ENCODE peak calls at places on chromosome 13, in nine cellular contexts. I is transverse colon; G is stimulated activated CD4-positive, alpha-beta T cell treated with anti-CD3 and anti-CD28 coated beads, Interleukin-15, amount 100 ng/mL, for 1 hour; H is tibial nerve; J is EL; Z is neural progenitor cell; E is activated CD8-positive, alpha-beta memory T cell treated with anti-CD3 and anti-CD28 coated beads for 1 hour; D is T-helper 2 cell treated with Interferon-gamma antibody and Interleukin-4, amounts not matched to agents 5 μg/mL and 100 μg/mL, for 36 hours; Y is putamen. P is an unnamed sample.

GRCh38 chr13:32475403-32475802 is 47.5 kb upstream of the N4BP2L1 start:
- DNase-seq in I (no peak), G (no peak), H (no peak), J (no peak), Z (peak; percentile 7), E (no peak), D (no peak), Y (no peak), P (peak; percentile 40)

GRCh38 chr13:95676100-95676774 is 702 bp upstream of the DNAJC3 start:
- DNase-seq in I (peak; percentile 40), G (no peak), H (no peak), J (peak; percentile 42), Z (no peak), E (no peak), D (peak; percentile 10), Y (no peak), P (no peak)

GRCh38 chr13:101453784-101454201 is 1.3 kb downstream of the ITGBL1 start:
- DNase-seq in I (peak; percentile 9), G (no peak), H (no peak), J (peak; percentile 44), Z (no peak), E (no peak), D (no peak), Y (no peak), P (no peak)

GRCh38 chr13:28654276-28654675 is 4.7 kb upstream of the POMP start:
- DNase-seq in I (no peak), G (no peak), H (no peak), J (no peak), Z (no peak), E (no peak), D (no peak), Y (no peak), P (no peak)

GRCh38 chr13:54092686-54093085 is 1064.1 kb downstream of the OLFM4 start:
- DNase-seq in I (no peak), G (no peak), H (no peak), J (no peak), Z (no peak), E (no peak), D (no peak), Y (no peak), P (no peak)

GRCh38 chr13:30082391-30082790 is 225.0 kb downstream of the KATNAL1 start:
- DNase-seq in I (no peak), G (no peak), H (no peak), J (no peak), Z (no peak), E (no peak), D (no peak), Y (no peak), P (no peak)

GRCh38 chr13:33637978-33638743 is 179.8 kb upstream of the RFC3 start:
- DNase-seq in I (no peak), G (no peak), H (no peak), J (peak; percentile 76), Z (no peak), E (no peak), D (no peak), Y (no peak), P (no peak)

GRCh38 chr13:75326173-75327131 is 155.5 kb downstream of the TBC1D4 start:
- DNase-seq in I (no peak), G (peak; percentile 34), H (no peak), J (no peak), Z (no peak), E (no peak), D (peak; percentile 74), Y (no peak), P (no peak)

GRCh38 chr13:36918246-36919060 is 1.6 kb downstream of the SMAD9 start:
- DNase-seq in I (no peak), G (no peak), H (no peak), J (peak; percentile 39), Z (peak; percentile 69), E (no peak), D (no peak), Y (no peak), P (no peak)

GRCh38 chr13:45466359-45466758 is 1.6 kb downstream of the COG3 start:
- DNase-seq in I (no peak), G (no peak), H (no peak), J (no peak), Z (no peak), E (no peak), D (no peak), Y (no peak), P (no peak)

GRCh38 chr13:82675024-82675423 is 1207.2 kb downstream of the SLITRK1 start:
- DNase-seq in I (no peak), G (no peak), H (no peak), J (no peak), Z (no peak), E (no peak), D (no peak), Y (no peak), P (no peak)

GRCh38 chr13:49026851-49027250 is 51.1 kb downstream of the FNDC3A start:
- DNase-seq in I (no peak), G (no peak), H (no peak), J (no peak), Z (no peak), E (no peak), D (no peak), Y (no peak), P (no peak)

GRCh38 chr13:38814331-38814730 is 127.5 kb downstream of the FREM2 start:
- DNase-seq in I (peak; percentile 33), G (no peak), H (no peak), J (no peak), Z (no peak), E (no peak), D (no peak), Y (no peak), P (no peak)

GRCh38 chr13:102847272-102848234 is 1.7 kb downstream of the ERCC5 start:
- DNase-seq in I (no peak), G (no peak), H (no peak), J (peak; percentile 43), Z (peak; percentile 46), E (no peak), D (no peak), Y (peak; percentile 13), P (no peak)

GRCh38 chr13:106753241-106753640 is 185.3 kb upstream of the ARGLU1 start:
- DNase-seq in I (no peak), G (no peak), H (no peak), J (no peak), Z (peak; percentile 31), E (no peak), D (no peak), Y (no peak), P (no peak)

GRCh38 chr13:112248406-112248760 is 127.8 kb upstream of the SPACA7 start:
- DNase-seq in I (no peak), G (no peak), H (no peak), J (no peak), Z (no peak), E (no peak), D (no peak), Y (no peak), P (no peak)

GRCh38 chr13:70043685-70044084 is 63.9 kb upstream of the ATXN8OS start:
- DNase-seq in I (no peak), G (no peak), H (no peak), J (no peak), Z (no peak), E (no peak), D (no peak), Y (no peak), P (no peak)

GRCh38 chr13:97758317-97758716 is 195.2 kb upstream of the IPO5 start:
- DNase-seq in I (no peak), G (no peak), H (no peak), J (no peak), Z (no peak), E (no peak), D (no peak), Y (no peak), P (no peak)

GRCh38 chr13:23817833-23818232 is 71.4 kb downstream of the MIPEP start:
- DNase-seq in I (no peak), G (no peak), H (no peak), J (no peak), Z (no peak), E (no peak), D (no peak), Y (no peak), P (no peak)

GRCh38 chr13:46698910-46699460 is 98.0 kb downstream of the ESD start:
- DNase-seq in I (no peak), G (no peak), H (no peak), J (no peak), Z (no peak), E (no peak), D (no peak), Y (no peak), P (no peak)

GRCh38 chr13:93714171-93714570 is 487.6 kb downstream of the GPC6 start:
- DNase-seq in I (no peak), G (no peak), H (no peak), J (peak; percentile 30), Z (no peak), E (no peak), D (no peak), Y (no peak), P (no peak)

GRCh38 chr13:113763254-113763653 is 4.2 kb downstream of the TMEM255B start:
- DNase-seq in I (no peak), G (no peak), H (no peak), J (no peak), Z (no peak), E (no peak), D (no peak), Y (no peak), P (no peak)

GRCh38 chr13:48749699-48750473 is 96.2 kb downstream of the CYSLTR2 start:
- DNase-seq in I (peak; percentile 66), G (peak; percentile 44), H (peak; percentile 78), J (peak; percentile 99), Z (peak; percentile 62), E (no peak), D (peak; percentile 85), Y (peak; percentile 34), P (no peak)

GRCh38 chr13:77345150-77345780 is 18.4 kb upstream of the MYCBP2 start:
- DNase-seq in I (no peak), G (no peak), H (no peak), J (no peak), Z (no peak), E (no peak), D (peak; percentile 37), Y (no peak), P (no peak)

P was measured in NCI-H1048.